ENCODE peak calls at places on chromosome 16, in six cellular contexts. Z is heart left ventricle, N is stomach, O is heart right ventricle, D is psoas muscle, P is body of pancreas. C is an unnamed sample. For H3K4me1 and H3K9me3, the result is how much of the 10 kb centered on the place peaks cover.

GRCh38 chr16:52581530-52581929 is 34.6 kb upstream of the TOX3 start:
- DNase-seq in Z (no peak), N (no peak), O (no peak), D (no peak), P (peak), C (no peak)

GRCh38 chr16:14057878-14058382 is 13.2 kb upstream of the MRTFB start:
- DNase-seq in Z (peak), N (no peak), O (peak), D (no peak), P (no peak), C (peak)

GRCh38 chr16:23248261-23249194 is 53.6 kb upstream of the SCNN1B start:
- DNase-seq in Z (no peak), N (no peak), O (no peak), D (no peak), P (no peak), C (peak)

GRCh38 chr16:25040543-25040942 is 25.4 kb upstream of the ARHGAP17 start:
- DNase-seq in Z (no peak), N (no peak), O (no peak), D (no peak), P (no peak), C (no peak)

GRCh38 chr16:3187798-3188674 is at the start of gene OR1F1:
- DNase-seq in Z (no peak), N (no peak), O (no peak), D (no peak), P (no peak), C (no peak)

GRCh38 chr16:23134274-23134673 is 15.0 kb downstream of the USP31 start:
- DNase-seq in Z (peak), N (no peak), O (peak), D (no peak), P (peak), C (no peak)

GRCh38 chr16:2226245-2226793 is 2.9 kb downstream of the E4F1 start:
- DNase-seq in Z (no peak), N (peak), O (no peak), D (no peak), P (no peak), C (peak)

GRCh38 chr16:8848939-8849391 is 19.8 kb downstream of the CARHSP1 start:
- DNase-seq in Z (no peak), N (no peak), O (peak), D (no peak), P (no peak), C (no peak)

GRCh38 chr16:67917852-67918236 is 13.8 kb downstream of the CTRL start:
- DNase-seq in Z (no peak), N (no peak), O (no peak), D (no peak), P (no peak), C (no peak)

GRCh38 chr16:55328611-55329569 is 4.9 kb downstream of the IRX6 start:
- DNase-seq in Z (no peak), N (no peak), O (no peak), D (no peak), P (no peak), C (no peak)

GRCh38 chr16:90046971-90047713 is 27.9 kb upstream of the DBNDD1 start:
- DNase-seq in Z (peak), N (peak), O (peak), D (peak), P (peak), C (peak)

GRCh38 chr16:14302031-14302398 is 230.9 kb downstream of the MRTFB start:
- DNase-seq in Z (peak), N (peak), O (peak), D (peak), P (peak), C (no peak)

GRCh38 chr16:31502981-31503380 is 5.2 kb downstream of the RUSF1 start:
- DNase-seq in Z (no peak), N (no peak), O (no peak), D (no peak), P (no peak), C (no peak)

GRCh38 chr16:59181821-59182420 is 447.8 kb upstream of the GOT2 start:
- DNase-seq in Z (no peak), N (no peak), O (no peak), D (no peak), P (no peak), C (no peak)

GRCh38 chr16:74461826-74462225 is 40.5 kb upstream of the CLEC18B start:
- DNase-seq in Z (no peak), N (no peak), O (no peak), D (no peak), P (no peak), C (no peak)

GRCh38 chr16:65480276-65480675 is 358.4 kb upstream of the CDH11 start:
- DNase-seq in Z (no peak), N (no peak), O (no peak), D (no peak), P (no peak), C (no peak)

GRCh38 chr16:88445583-88445960 is 7.5 kb upstream of the ZFPM1 start:
- DNase-seq in Z (no peak), N (no peak), O (no peak), D (no peak), P (no peak), C (no peak)

GRCh38 chr16:88446736-88447135 is 6.3 kb upstream of the ZFPM1 start:
- DNase-seq in Z (no peak), N (no peak), O (no peak), D (no peak), P (no peak), C (no peak)

GRCh38 chr16:88447881-88448280 is 5.2 kb upstream of the ZFPM1 start:
- DNase-seq in Z (no peak), N (no peak), O (no peak), D (no peak), P (no peak), C (no peak)

GRCh38 chr16:88444826-88445582 is 8.1 kb upstream of the ZFPM1 start:
- DNase-seq in Z (no peak), N (no peak), O (no peak), D (no peak), P (no peak), C (no peak)

DNA sequence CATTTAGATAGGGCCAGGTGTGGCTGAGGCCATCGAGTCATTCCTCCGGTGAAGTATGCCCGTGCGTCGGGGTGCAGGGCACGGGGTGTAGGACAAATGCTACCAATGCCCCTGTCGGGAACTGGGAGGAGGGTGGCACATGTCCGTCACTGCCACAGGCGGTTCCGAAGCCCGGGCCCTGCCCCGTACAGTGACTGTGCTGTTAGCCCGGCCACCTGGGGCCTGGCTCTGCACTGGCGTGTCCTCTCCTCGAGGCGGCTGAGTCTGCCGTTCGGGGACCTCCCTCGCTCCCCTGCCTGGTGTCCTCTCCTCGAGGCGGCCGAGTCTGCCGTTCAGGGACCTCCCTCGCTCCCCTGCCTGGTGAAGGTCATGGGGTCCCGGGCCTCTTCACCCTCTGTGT is 7.0 kb upstream of the ZFPM1 start:
- DNase-seq in Z (no peak), N (no peak), O (no peak), D (no peak), P (no peak), C (no peak)
- H3K27ac ChIP-seq in Z (no peak), N (no peak), O (no peak), D (no peak), P (no peak), C (no peak)

GRCh38 chr16:84739349-84740124 is 39.7 kb downstream of the USP10 start:
- DNase-seq in Z (no peak), N (no peak), O (no peak), D (no peak), P (no peak), C (no peak)

GRCh38 chr16:84737192-84737591 is 37.4 kb downstream of the USP10 start:
- DNase-seq in Z (no peak), N (no peak), O (no peak), D (no peak), P (no peak), C (no peak)

GRCh38 chr16:84735846-84736586 is 36.2 kb downstream of the USP10 start:
- DNase-seq in Z (peak), N (peak), O (peak), D (no peak), P (peak), C (no peak)

GRCh38 chr16:84738255-84739038 is 38.6 kb downstream of the USP10 start:
- DNase-seq in Z (peak), N (peak), O (peak), D (peak), P (peak), C (peak)

GRCh38 chr16:84737658-84738057 is 37.9 kb downstream of the USP10 start:
- DNase-seq in Z (no peak), N (peak), O (no peak), D (no peak), P (peak), C (no peak)
- H3K4me1 ChIP-seq in Z (half or more), N (half or more), O (half or more), D (under half), P (under half), C (under half)

DNA sequence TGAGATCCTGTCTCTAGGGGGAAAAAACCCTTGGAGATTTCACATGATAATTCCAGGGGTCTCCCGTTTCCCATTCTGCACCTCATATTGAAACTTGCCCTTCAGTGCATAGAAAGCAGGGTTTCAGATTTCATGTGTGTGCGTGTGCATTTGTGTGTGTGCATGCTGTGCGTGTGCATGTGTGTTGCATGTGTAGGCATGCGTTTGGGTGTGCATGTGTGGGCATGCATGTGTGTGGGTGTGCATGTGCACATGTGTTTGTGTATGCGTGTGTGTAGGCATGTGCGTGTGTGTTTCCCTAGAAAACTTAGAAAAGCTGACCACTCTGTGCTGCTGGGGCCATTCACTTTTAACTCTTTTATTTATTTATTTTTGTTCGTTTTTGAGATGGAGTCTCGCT is 40.0 kb downstream of the IL21R start:
- DNase-seq in Z (no peak), N (no peak), O (no peak), D (no peak), P (no peak), C (no peak)
- H3K9me3 ChIP-seq in Z (under half), N (under half), O (under half), D (under half), P (under half), C (under half)

DNA sequence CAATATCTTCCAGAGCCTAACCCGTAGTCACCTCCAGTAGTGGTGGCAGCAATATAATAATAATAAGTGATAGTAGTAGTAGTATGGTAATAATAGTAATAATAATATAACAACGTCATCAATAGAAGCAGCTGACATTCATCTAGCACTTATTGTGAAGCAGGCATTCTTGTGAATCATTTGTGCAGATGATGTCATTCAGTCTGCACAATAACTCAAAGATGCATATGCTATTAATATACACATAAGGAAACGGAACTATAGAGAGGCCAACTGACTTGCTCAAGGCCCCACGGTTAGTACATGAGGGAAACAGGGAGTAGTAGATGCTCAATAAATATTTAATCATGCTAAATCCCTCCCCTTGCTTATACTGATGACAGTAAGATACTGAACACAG is 35.4 kb upstream of the GAN start:
- DNase-seq in Z (no peak), N (no peak), O (no peak), D (no peak), P (no peak), C (no peak)
- H3K27ac ChIP-seq in Z (no peak), N (no peak), O (no peak), D (no peak), P (no peak), C (no peak)

GRCh38 chr16:11133344-11133921 is 122.6 kb downstream of the SOCS1 start:
- DNase-seq in Z (peak), N (peak), O (peak), D (peak), P (peak), C (peak)

GRCh38 chr16:11130978-11131665 is 124.9 kb downstream of the SOCS1 start:
- DNase-seq in Z (no peak), N (no peak), O (no peak), D (no peak), P (no peak), C (no peak)

GRCh38 chr16:11134722-11135121 is 121.3 kb downstream of the SOCS1 start:
- DNase-seq in Z (no peak), N (no peak), O (no peak), D (peak), P (no peak), C (no peak)

GRCh38 chr16:11129378-11129781 is 126.6 kb downstream of the SOCS1 start:
- DNase-seq in Z (no peak), N (no peak), O (no peak), D (no peak), P (no peak), C (no peak)

GRCh38 chr16:11131706-11132105 is 124.3 kb downstream of the SOCS1 start:
- DNase-seq in Z (peak), N (no peak), O (no peak), D (no peak), P (no peak), C (no peak)
- H3K4me1 ChIP-seq in Z (half or more), N (half or more), O (half or more), D (half or more), P (under half), C (under half)

GRCh38 chr16:69831212-69832123 is 69.3 kb downstream of the WWP2 start:
- DNase-seq in Z (no peak), N (no peak), O (no peak), D (no peak), P (no peak), C (no peak)
- H3K9me3 ChIP-seq in Z (under half), N (under half), O (under half), D (under half), P (under half), C (under half)